ENCODE peak calls at places on chromosomes 2 and 18, in four cellular contexts. Y, N, X and K are unnamed samples.
A peak's percentile ranks its signal among the peaks of the same experiment; 100 is the strongest.

GRCh38 chr2:63662028-63662804 is 73.5 kb downstream of the MDH1 start:
- DNase-seq in Y (no peak), N (peak; percentile 5), X (no peak), K (no peak)

GRCh38 chr2:97870396-97870843 is 125.3 kb downstream of the TMEM131 start:
- DNase-seq in Y (no peak), N (peak; percentile 94), X (no peak), K (peak; percentile 79)

GRCh38 chr2:232892221-232892620 is 22.2 kb downstream of the SNORC start:
- DNase-seq in Y (no peak), N (no peak), X (no peak), K (no peak)

GRCh38 chr2:178244812-178245211 is 50.5 kb downstream of the OSBPL6 start:
- DNase-seq in Y (no peak), N (no peak), X (no peak), K (no peak)

GRCh38 chr2:150167711-150168110 is 319.8 kb downstream of the RND3 start:
- DNase-seq in Y (no peak), N (peak; percentile 75), X (no peak), K (no peak)

GRCh38 chr2:71788601-71789240 is 335.4 kb downstream of the DYSF start:
- DNase-seq in Y (no peak), N (no peak), X (no peak), K (no peak)

GRCh38 chr2:234426616-234427015 is 70.3 kb downstream of the ARL4C start:
- DNase-seq in Y (no peak), N (no peak), X (no peak), K (no peak)

GRCh38 chr2:178265851-178266250 is 71.5 kb downstream of the OSBPL6 start:
- DNase-seq in Y (no peak), N (peak; percentile 10), X (no peak), K (no peak)

GRCh38 chr2:205685314-205686230 is 3.3 kb downstream of the NRP2 start:
- DNase-seq in Y (peak; percentile 85), N (peak; percentile 87), X (peak; percentile 84), K (no peak)

GRCh38 chr18:12060182-12060870 is 33.3 kb upstream of the ANKRD62 start:
- DNase-seq in Y (peak; percentile 25), N (peak; percentile 23), X (no peak), K (peak; percentile 37)

GRCh38 chr2:46339676-46340459 is 42.7 kb downstream of the EPAS1 start:
- DNase-seq in Y (no peak), N (peak; percentile 20), X (no peak), K (no peak)

GRCh38 chr18:12907258-12907925 is 23.4 kb upstream of the PTPN2 start:
- DNase-seq in Y (no peak), N (peak; percentile 29), X (peak; percentile 42), K (no peak)

GRCh38 chr2:46275995-46276394 is 21.2 kb upstream of the EPAS1 start:
- DNase-seq in Y (peak; percentile 74), N (peak; percentile 7), X (peak; percentile 33), K (no peak)

GRCh38 chr2:57314682-57315081 is 731.9 kb upstream of the VRK2 start:
- DNase-seq in Y (no peak), N (no peak), X (no peak), K (no peak)

GRCh38 chr18:9740076-9740475 is 32.0 kb downstream of the RAB31 start:
- DNase-seq in Y (no peak), N (peak; percentile 34), X (no peak), K (no peak)

GRCh38 chr18:30175621-30176225 is 866.8 kb downstream of the DSC3 start:
- DNase-seq in Y (no peak), N (no peak), X (no peak), K (no peak)

GRCh38 chr2:79191081-79191480 is 31.5 kb upstream of the REG3A start:
- DNase-seq in Y (no peak), N (no peak), X (no peak), K (no peak)

GRCh38 chr18:41266616-41267015 is 688.4 kb upstream of the PIK3C3 start:
- DNase-seq in Y (no peak), N (no peak), X (no peak), K (no peak)

GRCh38 chr2:139317259-139317658 is 537.1 kb upstream of the NXPH2 start:
- DNase-seq in Y (peak; percentile 52), N (no peak), X (no peak), K (no peak)

GRCh38 chr2:169221745-169222369 is 140.5 kb downstream of the LRP2 start:
- DNase-seq in Y (peak; percentile 71), N (peak; percentile 20), X (no peak), K (peak; percentile 24)

GRCh38 chr2:237321746-237322145 is 92.2 kb downstream of the COL6A3 start:
- DNase-seq in Y (no peak), N (no peak), X (no peak), K (no peak)

GRCh38 chr2:177551989-177552413 is 159.4 kb downstream of the AGPS start:
- DNase-seq in Y (peak; percentile 60), N (peak; percentile 41), X (no peak), K (no peak)

GRCh38 chr18:13004316-13004879 is 13.2 kb downstream of the CEP192 start:
- DNase-seq in Y (no peak), N (no peak), X (no peak), K (no peak)

GRCh38 chr2:12005886-12006681 is 259.7 kb downstream of the LPIN1 start:
- DNase-seq in Y (no peak), N (no peak), X (peak; percentile 19), K (no peak)

GRCh38 chr2:25552343-25552742 is 121.0 kb downstream of the DTNB start:
- DNase-seq in Y (no peak), N (no peak), X (no peak), K (no peak)

GRCh38 chr2:2646312-2647051 is 315.4 kb upstream of the MYT1L start:
- DNase-seq in Y (no peak), N (no peak), X (peak; percentile 41), K (no peak)

GRCh38 chr2:127665267-127665893 is 9.9 kb downstream of the LIMS2 start:
- DNase-seq in Y (no peak), N (no peak), X (no peak), K (no peak)

GRCh38 chr2:9415770-9416169 is 7.6 kb downstream of the ITGB1BP1 start:
- DNase-seq in Y (no peak), N (peak; percentile 58), X (no peak), K (no peak)

GRCh38 chr2:108621087-108621559 is 86.9 kb downstream of the LIMS1 start:
- DNase-seq in Y (peak; percentile 70), N (peak; percentile 20), X (peak; percentile 17), K (peak; percentile 19)

GRCh38 chr18:13500891-13501887 is 225.2 kb downstream of the FAM210A start:
- DNase-seq in Y (peak; percentile 47), N (peak; percentile 76), X (no peak), K (no peak)

GRCh38 chr2:75522543-75523312 is 38.0 kb downstream of the EVA1A start:
- DNase-seq in Y (no peak), N (peak; percentile 38), X (no peak), K (no peak)

GRCh38 chr2:172344159-172344558 is 83.2 kb upstream of the ITGA6 start:
- DNase-seq in Y (no peak), N (no peak), X (no peak), K (no peak)

GRCh38 chr18:12839526-12840196 is 44.4 kb downstream of the PTPN2 start:
- DNase-seq in Y (no peak), N (peak; percentile 42), X (no peak), K (no peak)

GRCh38 chr2:169468841-169469240 is 10.5 kb upstream of the BBS5 start:
- DNase-seq in Y (no peak), N (no peak), X (no peak), K (no peak)

GRCh38 chr2:241703128-241703604 is 1.3 kb downstream of the ING5 start:
- DNase-seq in Y (no peak), N (peak; percentile 56), X (no peak), K (no peak)
- TF ChIP-seq EZH2phosphoT487 in Y (no peak), N (no peak), X (no peak), K (no peak)

GRCh38 chr2:24087032-24087431 is 2.4 kb upstream of the TP53I3 start:
- DNase-seq in Y (no peak), N (no peak), X (no peak), K (no peak)

GRCh38 chr2:24084386-24085375 is at the start of gene TP53I3:
- DNase-seq in Y (peak; percentile 96), N (peak; percentile 94), X (peak; percentile 96), K (peak; percentile 74)

GRCh38 chr2:24082787-24083566 is 1.7 kb downstream of the TP53I3 start:
- DNase-seq in Y (no peak), N (peak; percentile 4), X (no peak), K (no peak)

GRCh38 chr2:24083567-24084385 is 858 bp downstream of the TP53I3 start:
- DNase-seq in Y (peak; percentile 93), N (peak; percentile 83), X (peak; percentile 91), K (peak; percentile 76)

GRCh38 chr2:24086241-24086640 is 1.6 kb upstream of the TP53I3 start:
- DNase-seq in Y (no peak), N (no peak), X (no peak), K (no peak)
- TF ChIP-seq EZH2phosphoT487 in Y (no peak), N (no peak), X (no peak), K (no peak)

GRCh38 chr2:191552036-191552435 is 125.9 kb upstream of the NABP1 start:
- DNase-seq in Y (no peak), N (no peak), X (no peak), K (no peak)
- TF ChIP-seq EZH2phosphoT487 in Y (no peak), N (no peak), X (no peak), K (no peak)

GRCh38 chr2:6722574-6722973 is 143.1 kb downstream of the CMPK2 start:
- DNase-seq in Y (no peak), N (no peak), X (no peak), K (no peak)
- TF ChIP-seq EZH2phosphoT487 in Y (no peak), N (no peak), X (no peak), K (no peak)

GRCh38 chr2:55048514-55048924 is 1.7 kb downstream of the RTN4 start:
- DNase-seq in Y (peak; percentile 52), N (peak; percentile 71), X (no peak), K (peak; percentile 27)
- TF ChIP-seq EZH2phosphoT487 in Y (no peak), N (no peak), X (no peak), K (no peak)

GRCh38 chr2:42449163-42450087 is 44.4 kb downstream of the KCNG3 start:
- DNase-seq in Y (no peak), N (no peak), X (no peak), K (no peak)

GRCh38 chr2:42448163-42448562 is 45.6 kb downstream of the KCNG3 start:
- DNase-seq in Y (no peak), N (no peak), X (no peak), K (no peak)

GRCh38 chr2:42443980-42444379 is 49.8 kb downstream of the KCNG3 start:
- DNase-seq in Y (no peak), N (no peak), X (no peak), K (no peak)

GRCh38 chr2:42450136-42450535 is 43.6 kb downstream of the KCNG3 start:
- DNase-seq in Y (no peak), N (peak; percentile 9), X (no peak), K (no peak)

DNA sequence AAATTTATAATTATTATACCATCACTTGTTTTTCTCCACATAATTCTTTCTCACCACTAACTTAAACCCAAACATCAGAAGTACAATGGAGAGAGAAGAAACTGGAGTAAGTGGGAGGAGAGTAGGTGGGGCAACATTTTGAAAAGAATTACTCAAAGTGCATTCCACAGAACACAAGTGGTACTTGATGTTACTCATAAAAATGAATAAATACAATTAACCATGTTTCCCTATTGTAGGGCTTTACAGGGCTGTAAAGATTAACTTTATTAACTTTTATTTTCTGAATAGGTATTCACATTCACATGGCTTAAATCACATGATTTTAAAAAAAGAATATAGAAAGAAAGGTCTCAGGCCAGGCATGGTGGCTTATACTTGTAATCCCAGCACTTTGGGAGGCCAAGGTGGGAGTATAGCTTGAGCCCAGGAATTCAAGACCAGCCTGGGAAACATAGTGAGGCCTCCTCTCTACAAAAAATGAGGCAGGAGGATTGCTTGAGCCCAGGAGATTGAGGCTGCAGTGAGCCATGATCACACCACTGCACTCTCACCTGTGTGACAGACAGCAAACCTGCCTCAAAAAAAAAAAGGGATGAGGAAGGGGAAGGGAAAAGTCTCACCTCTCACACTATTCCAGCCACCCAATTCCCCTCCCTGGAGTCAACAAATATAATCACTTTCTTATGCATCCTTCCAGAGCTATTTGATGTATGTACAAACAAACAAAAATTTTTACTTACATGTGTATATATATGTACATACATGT is 47.1 kb downstream of the KCNG3 start:
- DNase-seq in Y (no peak), N (peak; percentile 13), X (no peak), K (no peak)
- TF ChIP-seq EZH2phosphoT487 in Y (no peak), N (no peak), X (no peak), K (no peak)